ENCODE peak calls at places on chromosomes 13 and 19, in six cellular contexts. E is caudate nucleus, F is tibial nerve, J is Peyer's patch, T is heart right ventricle, R is A549. M is an unnamed sample.

GRCh38 chr13:76846363-76846762 is 39.8 kb downstream of the KCTD12 start:
- DNase-seq in J (no peak), T (no peak), F (no peak), E (no peak), R (no peak), M (no peak)

GRCh38 chr19:2270157-2270571 is 11.8 kb downstream of the PEAK3 start:
- DNase-seq in J (peak), E (no peak), T (peak), F (peak), R (no peak), M (peak)

GRCh38 chr13:46778879-46779278 is 18.1 kb downstream of the ESD start:
- DNase-seq in J (no peak), R (no peak), F (no peak), T (no peak), E (no peak), M (no peak)

GRCh38 chr13:38180100-38180499 is 169.6 kb upstream of the UFM1 start:
- DNase-seq in F (no peak), E (no peak), T (no peak), R (no peak), J (no peak), M (no peak)

GRCh38 chr19:15555759-15556633 is 47.7 kb downstream of the CYP4F22 start:
- DNase-seq in F (peak), R (peak), T (peak), J (peak), E (peak), M (peak)

GRCh38 chr13:29081036-29081435 is 260.9 kb downstream of the MTUS2 start:
- DNase-seq in E (no peak), T (no peak), J (no peak), R (no peak), F (no peak), M (no peak)

GRCh38 chr19:52007805-52008557 is at the start of gene ZNF615:
- DNase-seq in F (peak), T (peak), R (peak), E (peak), J (peak), M (peak)

GRCh38 chr13:80180745-80181144 is 160.2 kb downstream of the SPRY2 start:
- DNase-seq in F (no peak), R (no peak), T (no peak), E (no peak), J (no peak), M (no peak)

GRCh38 chr13:23966221-23966690 is 69.0 kb upstream of the C1QTNF9B start:
- DNase-seq in T (no peak), E (no peak), R (no peak), F (no peak), J (no peak), M (no peak)

GRCh38 chr19:35793381-35794165 is 18.2 kb downstream of the ARHGAP33 start:
- DNase-seq in T (no peak), E (no peak), F (no peak), J (no peak), R (peak), M (no peak)

GRCh38 chr13:22198656-22199217 is 527.9 kb downstream of the FGF9 start:
- DNase-seq in R (no peak), E (no peak), T (no peak), F (no peak), J (no peak), M (no peak)

GRCh38 chr19:17075860-17076538 is 422 bp downstream of the MYO9B start:
- DNase-seq in R (peak), F (no peak), T (peak), J (peak), E (no peak), M (peak)

GRCh38 chr13:79525458-79525857 is 44.5 kb downstream of the NDFIP2 start:
- DNase-seq in J (no peak), E (no peak), T (no peak), R (no peak), F (no peak), M (no peak)

GRCh38 chr13:74570834-74571233 is 436.6 kb upstream of the KLF12 start:
- DNase-seq in E (no peak), T (no peak), J (no peak), R (no peak), F (no peak), M (no peak)

GRCh38 chr19:42154471-42155323 is 22.5 kb upstream of the POU2F2 start:
- DNase-seq in E (no peak), J (no peak), T (no peak), R (no peak), F (no peak), M (no peak)

GRCh38 chr13:104320446-104320845 is 1254.2 kb upstream of the SLC10A2 start:
- DNase-seq in R (no peak), F (no peak), E (no peak), J (no peak), T (no peak), M (no peak)

GRCh38 chr19:10278935-10279334 is 7.8 kb upstream of the ICAM4 start:
- DNase-seq in T (no peak), R (no peak), E (no peak), F (no peak), J (no peak), M (no peak)

GRCh38 chr19:6737873-6738725 is 719 bp upstream of the GPR108 start:
- DNase-seq in T (peak), F (peak), R (peak), E (peak), J (peak), M (peak)

GRCh38 chr19:5966215-5966614 is 11.7 kb downstream of the RANBP3 start:
- DNase-seq in J (no peak), F (no peak), T (no peak), E (peak), R (no peak), M (no peak)

GRCh38 chr13:83618966-83619365 is 263.3 kb downstream of the SLITRK1 start:
- DNase-seq in F (no peak), R (no peak), J (no peak), E (no peak), T (no peak), M (no peak)

GRCh38 chr13:27924529-27925141 is 4.8 kb downstream of the PDX1 start:
- DNase-seq in R (no peak), T (no peak), J (no peak), F (no peak), E (no peak), M (no peak)

GRCh38 chr19:38655148-38655824 is 7.8 kb downstream of the ACTN4 start:
- DNase-seq in E (no peak), T (no peak), R (no peak), J (no peak), F (no peak), M (no peak)

GRCh38 chr19:3504723-3505122 is 1.4 kb upstream of the FZR1 start:
- DNase-seq in F (no peak), T (no peak), J (no peak), R (no peak), E (no peak), M (no peak)

GRCh38 chr19:51549533-51550324 is 18.3 kb upstream of the SIGLEC6 start:
- DNase-seq in R (no peak), E (no peak), T (no peak), J (peak), F (no peak), M (no peak)

GRCh38 chr19:10872551-10873107 is 1.3 kb downstream of the CARM1 start:
- DNase-seq in F (no peak), T (no peak), J (no peak), E (no peak), R (no peak), M (no peak)

GRCh38 chr19:30682576-30683536 is 310.7 kb downstream of the ZNF536 start:
- DNase-seq in R (peak), T (peak), E (peak), J (peak), F (peak), M (peak)

GRCh38 chr19:55493650-55494171 is 5.5 kb downstream of the SSC5D start:
- DNase-seq in F (no peak), R (no peak), J (no peak), E (no peak), T (no peak), M (peak)

GRCh38 chr19:49155005-49155826 is at the start of gene HRC:
- DNase-seq in T (peak), J (no peak), E (no peak), R (no peak), F (no peak), M (no peak)
- H3K27ac ChIP-seq in T (peak), J (no peak), E (no peak), R (no peak), F (no peak), M (no peak)

DNA sequence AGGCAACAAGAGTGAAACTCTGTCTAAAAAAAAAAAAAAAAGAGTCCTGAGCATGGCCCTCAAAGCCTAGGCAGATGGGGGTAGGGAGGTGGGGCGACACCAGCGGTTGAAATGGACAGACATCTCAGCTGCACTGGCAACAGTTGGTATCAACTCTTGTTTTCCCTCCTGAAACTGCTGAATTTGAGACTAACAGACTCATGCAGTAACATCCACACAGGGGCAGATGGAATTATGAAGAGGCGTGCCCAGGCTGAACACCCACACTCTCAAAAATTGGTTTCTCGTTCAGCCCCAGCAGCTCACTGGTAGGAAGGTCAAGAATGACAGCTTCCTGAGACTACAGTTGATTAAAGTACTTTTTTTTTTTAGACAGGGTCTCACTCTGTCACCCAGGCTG is 24.1 kb downstream of the PBX4 start:
- DNase-seq in T (no peak), R (no peak), J (no peak), E (no peak), F (no peak), M (no peak)
- H3K27ac ChIP-seq in T (no peak), R (no peak), J (peak), E (no peak), F (no peak), M (no peak)

GRCh38 chr19:34774857-34775256 is 1.8 kb upstream of the ZNF599 start:
- DNase-seq in J (no peak), E (no peak), T (no peak), F (no peak), R (no peak), M (no peak)
- H3K27ac ChIP-seq in J (no peak), E (no peak), T (no peak), F (no peak), R (no peak), M (no peak)

GRCh38 chr19:50333235-50333736 is 4.1 kb upstream of the KCNC3 start:
- DNase-seq in T (peak), J (peak), R (peak), E (peak), F (peak), M (peak)

GRCh38 chr19:50332014-50332263 is 2.8 kb upstream of the KCNC3 start:
- DNase-seq in E (no peak), T (no peak), J (no peak), R (no peak), F (no peak), M (no peak)

GRCh38 chr19:50332264-50333038 is 3.3 kb upstream of the KCNC3 start:
- DNase-seq in F (no peak), R (no peak), T (no peak), E (no peak), J (no peak), M (peak)

GRCh38 chr19:50334741-50335421 is 5.7 kb upstream of the KCNC3 start:
- DNase-seq in R (no peak), J (peak), E (no peak), T (no peak), F (no peak), M (no peak)

DNA sequence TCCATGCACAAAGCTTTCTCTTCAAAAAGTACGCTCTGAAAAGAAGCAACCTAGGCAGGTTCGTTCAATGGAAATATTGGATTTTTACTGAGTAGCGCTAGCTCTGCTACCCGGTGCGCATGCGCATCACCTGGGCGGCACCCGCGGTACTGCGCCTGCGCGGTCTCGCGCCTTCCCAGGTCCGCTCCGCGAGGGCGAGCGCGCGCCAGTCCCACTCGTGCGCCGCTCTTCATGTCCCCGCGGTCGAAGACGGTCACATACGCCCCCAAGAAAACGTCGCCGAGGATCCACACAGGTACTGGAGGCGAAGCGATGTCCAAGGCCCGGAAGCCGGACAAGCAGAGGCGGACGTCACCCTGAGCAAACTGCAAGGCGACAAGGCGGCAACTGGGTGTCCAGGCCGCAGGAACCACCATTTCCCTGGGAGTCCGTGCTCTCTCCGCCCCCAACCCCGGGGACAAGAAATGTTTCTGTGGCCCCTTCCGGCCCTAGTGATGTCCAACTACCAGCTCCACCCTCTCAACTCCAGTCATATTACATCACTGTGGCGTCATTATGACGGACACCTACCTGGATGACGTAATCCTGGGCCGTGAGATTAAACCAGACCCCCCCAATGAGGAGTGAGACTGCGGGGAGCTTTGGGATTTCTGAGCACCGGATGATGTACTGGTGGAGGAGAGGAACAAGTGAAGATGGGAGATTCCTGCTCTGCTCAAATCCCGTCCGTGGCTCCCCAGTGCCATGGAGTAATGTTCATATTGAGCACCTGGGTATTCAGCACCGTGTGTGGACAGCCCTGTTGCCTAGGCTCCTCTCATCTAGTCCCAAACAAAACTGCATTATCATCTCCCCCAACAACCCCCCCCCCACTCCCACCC is 4.8 kb upstream of the KCNC3 start:
- DNase-seq in R (peak), J (peak), T (peak), F (peak), E (peak), M (peak)
- H3K27ac ChIP-seq in R (peak), J (peak), T (peak), F (peak), E (peak), M (no peak)

GRCh38 chr19:47509973-47510372 is 4.9 kb downstream of the NAPA start:
- DNase-seq in F (no peak), T (no peak), E (no peak), J (no peak), R (no peak), M (peak)
- H3K27ac ChIP-seq in F (no peak), T (peak), E (peak), J (no peak), R (no peak), M (peak)

M was measured in aorta.